ENCODE peak calls at places on chromosome 16, in four cellular contexts. One of them, this sample, is unnamed.

GRCh38 chr16:86608301-86608747 is 30.0 kb downstream of the FOXL1 start:
- DNase-seq in RWPE1: no peak
- DNase-seq in WTC11: no peak
- DNase-seq in activated CD4-positive, alpha-beta T cell treated with anti-CD3 and anti-CD28 coated beads, Interleukin-2, amount 10 ng/mL, durations not matched to agents 7 days and 5 days: no peak
- DNase-seq in this sample: no peak

GRCh38 chr16:56689171-56689570 is 6.9 kb downstream of the MT1X start:
- DNase-seq in WTC11: no peak
- DNase-seq in activated CD4-positive, alpha-beta T cell treated with anti-CD3 and anti-CD28 coated beads, Interleukin-2, amount 10 ng/mL, durations not matched to agents 7 days and 5 days: no peak
- DNase-seq in RWPE1: no peak
- DNase-seq in this sample: no peak

GRCh38 chr16:88512728-88513674 is 57.2 kb upstream of the ZC3H18 start:
- DNase-seq in RWPE1: no peak
- DNase-seq in WTC11: no peak
- DNase-seq in activated CD4-positive, alpha-beta T cell treated with anti-CD3 and anti-CD28 coated beads, Interleukin-2, amount 10 ng/mL, durations not matched to agents 7 days and 5 days: no peak
- DNase-seq in this sample: no peak

GRCh38 chr16:3148256-3149192 is 13.7 kb downstream of the ZNF213 start:
- DNase-seq in RWPE1: no peak
- DNase-seq in WTC11: no peak
- DNase-seq in activated CD4-positive, alpha-beta T cell treated with anti-CD3 and anti-CD28 coated beads, Interleukin-2, amount 10 ng/mL, durations not matched to agents 7 days and 5 days: no peak
- DNase-seq in this sample: no peak

GRCh38 chr16:84158455-84158854 is 13.3 kb downstream of the DNAAF1 start:
- DNase-seq in RWPE1: no peak
- DNase-seq in WTC11: no peak
- DNase-seq in activated CD4-positive, alpha-beta T cell treated with anti-CD3 and anti-CD28 coated beads, Interleukin-2, amount 10 ng/mL, durations not matched to agents 7 days and 5 days: no peak
- DNase-seq in this sample: no peak

GRCh38 chr16:16004314-16004749 is 54.9 kb downstream of the ABCC1 start:
- DNase-seq in activated CD4-positive, alpha-beta T cell treated with anti-CD3 and anti-CD28 coated beads, Interleukin-2, amount 10 ng/mL, durations not matched to agents 7 days and 5 days: no peak
- DNase-seq in RWPE1: no peak
- DNase-seq in WTC11: no peak
- DNase-seq in this sample: no peak

GRCh38 chr16:28063047-28063521 is 430 bp downstream of the GSG1L start:
- DNase-seq in RWPE1: no peak
- DNase-seq in WTC11: peak
- DNase-seq in activated CD4-positive, alpha-beta T cell treated with anti-CD3 and anti-CD28 coated beads, Interleukin-2, amount 10 ng/mL, durations not matched to agents 7 days and 5 days: no peak
- DNase-seq in this sample: no peak

GRCh38 chr16:85326113-85326793 is 214.0 kb upstream of the CIBAR2 start:
- DNase-seq in RWPE1: no peak
- DNase-seq in WTC11: no peak
- DNase-seq in activated CD4-positive, alpha-beta T cell treated with anti-CD3 and anti-CD28 coated beads, Interleukin-2, amount 10 ng/mL, durations not matched to agents 7 days and 5 days: no peak
- DNase-seq in this sample: no peak

GRCh38 chr16:5874899-5875298 is 777.3 kb upstream of the EEF2KMT start:
- DNase-seq in WTC11: no peak
- DNase-seq in activated CD4-positive, alpha-beta T cell treated with anti-CD3 and anti-CD28 coated beads, Interleukin-2, amount 10 ng/mL, durations not matched to agents 7 days and 5 days: no peak
- DNase-seq in RWPE1: no peak
- DNase-seq in this sample: no peak

GRCh38 chr16:66220766-66221165 is 145.7 kb upstream of the CDH5 start:
- DNase-seq in activated CD4-positive, alpha-beta T cell treated with anti-CD3 and anti-CD28 coated beads, Interleukin-2, amount 10 ng/mL, durations not matched to agents 7 days and 5 days: no peak
- DNase-seq in WTC11: no peak
- DNase-seq in RWPE1: no peak
- DNase-seq in this sample: no peak

GRCh38 chr16:73083271-73083670 is 35.3 kb upstream of the ZFHX3 start:
- DNase-seq in WTC11: no peak
- DNase-seq in RWPE1: no peak
- DNase-seq in activated CD4-positive, alpha-beta T cell treated with anti-CD3 and anti-CD28 coated beads, Interleukin-2, amount 10 ng/mL, durations not matched to agents 7 days and 5 days: no peak
- DNase-seq in this sample: no peak

GRCh38 chr16:10028644-10029043 is 153.6 kb downstream of the GRIN2A start:
- DNase-seq in WTC11: no peak
- DNase-seq in activated CD4-positive, alpha-beta T cell treated with anti-CD3 and anti-CD28 coated beads, Interleukin-2, amount 10 ng/mL, durations not matched to agents 7 days and 5 days: no peak
- DNase-seq in RWPE1: no peak
- DNase-seq in this sample: no peak

GRCh38 chr16:57530104-57530522 is 6.3 kb downstream of the CCDC102A start:
- DNase-seq in WTC11: peak
- DNase-seq in RWPE1: peak
- DNase-seq in activated CD4-positive, alpha-beta T cell treated with anti-CD3 and anti-CD28 coated beads, Interleukin-2, amount 10 ng/mL, durations not matched to agents 7 days and 5 days: peak
- DNase-seq in this sample: peak

GRCh38 chr16:17994027-17994426 is 342.5 kb downstream of the NPIPA8 start:
- DNase-seq in activated CD4-positive, alpha-beta T cell treated with anti-CD3 and anti-CD28 coated beads, Interleukin-2, amount 10 ng/mL, durations not matched to agents 7 days and 5 days: no peak
- DNase-seq in WTC11: no peak
- DNase-seq in RWPE1: no peak
- DNase-seq in this sample: no peak

GRCh38 chr16:67052399-67052798 is 23.4 kb downstream of the CBFB start:
- DNase-seq in RWPE1: no peak
- DNase-seq in WTC11: no peak
- DNase-seq in activated CD4-positive, alpha-beta T cell treated with anti-CD3 and anti-CD28 coated beads, Interleukin-2, amount 10 ng/mL, durations not matched to agents 7 days and 5 days: no peak
- DNase-seq in this sample: no peak

GRCh38 chr16:88088161-88088581 is 136.9 kb downstream of the BANP start:
- DNase-seq in activated CD4-positive, alpha-beta T cell treated with anti-CD3 and anti-CD28 coated beads, Interleukin-2, amount 10 ng/mL, durations not matched to agents 7 days and 5 days: no peak
- DNase-seq in RWPE1: no peak
- DNase-seq in WTC11: no peak
- DNase-seq in this sample: no peak

GRCh38 chr16:1474047-1474446 is 781 bp downstream of the CLCN7 start:
- DNase-seq in RWPE1: peak
- DNase-seq in WTC11: no peak
- DNase-seq in activated CD4-positive, alpha-beta T cell treated with anti-CD3 and anti-CD28 coated beads, Interleukin-2, amount 10 ng/mL, durations not matched to agents 7 days and 5 days: no peak
- DNase-seq in this sample: no peak

GRCh38 chr16:51807551-51807950 is 656.5 kb upstream of the SALL1 start:
- DNase-seq in RWPE1: no peak
- DNase-seq in WTC11: no peak
- DNase-seq in activated CD4-positive, alpha-beta T cell treated with anti-CD3 and anti-CD28 coated beads, Interleukin-2, amount 10 ng/mL, durations not matched to agents 7 days and 5 days: no peak
- DNase-seq in this sample: no peak

GRCh38 chr16:85105475-85105874 is 6.8 kb downstream of the CIBAR2 start:
- DNase-seq in activated CD4-positive, alpha-beta T cell treated with anti-CD3 and anti-CD28 coated beads, Interleukin-2, amount 10 ng/mL, durations not matched to agents 7 days and 5 days: no peak
- DNase-seq in RWPE1: no peak
- DNase-seq in WTC11: no peak
- DNase-seq in this sample: no peak

GRCh38 chr16:78551487-78552085 is 452.1 kb downstream of the WWOX start:
- DNase-seq in WTC11: peak
- DNase-seq in activated CD4-positive, alpha-beta T cell treated with anti-CD3 and anti-CD28 coated beads, Interleukin-2, amount 10 ng/mL, durations not matched to agents 7 days and 5 days: no peak
- DNase-seq in RWPE1: no peak
- DNase-seq in this sample: no peak

GRCh38 chr16:76052725-76053124 is 224.5 kb upstream of the CNTNAP4 start:
- DNase-seq in activated CD4-positive, alpha-beta T cell treated with anti-CD3 and anti-CD28 coated beads, Interleukin-2, amount 10 ng/mL, durations not matched to agents 7 days and 5 days: no peak
- DNase-seq in RWPE1: no peak
- DNase-seq in WTC11: no peak
- DNase-seq in this sample: no peak

This sample was measured in NCI-H460.